ENCODE peak calls at places on chromosome 18, in eight cellular contexts. Y is GM23248, B is T-helper 17 cell, M is cardiac muscle cell, F is putamen, W is GM13976, C is fibroblast of the aortic adventitia, O is right atrium auricular region. A is an unnamed sample.

GRCh38 chr18:12422936-12423335 is 15.2 kb downstream of the PRELID3A start:
- DNase-seq in Y (no peak), B (no peak), M (no peak), F (no peak), W (no peak), C (no peak), O (no peak), A (peak; percentile 66)

GRCh38 chr18:59005266-59005665 is 134.4 kb upstream of the SEC11C start:
- DNase-seq in Y (peak; percentile 69), B (no peak), M (peak; percentile 92), F (no peak), W (no peak), C (peak; percentile 82), O (peak; percentile 76), A (no peak)

GRCh38 chr18:22228930-22229329 is 59.5 kb downstream of the GATA6 start:
- DNase-seq in Y (peak; percentile 86), B (no peak), M (no peak), F (no peak), W (no peak), C (no peak), O (no peak), A (no peak)

GRCh38 chr18:79718878-79719477 is 39.4 kb downstream of the CTDP1 start:
- DNase-seq in Y (no peak), B (no peak), M (no peak), F (no peak), W (no peak), C (no peak), O (no peak), A (no peak)

GRCh38 chr18:22300665-22301636 is 116.8 kb downstream of the CTAGE1 start:
- DNase-seq in Y (peak; percentile 33), B (no peak), M (peak; percentile 59), F (no peak), W (no peak), C (peak; percentile 45), O (no peak), A (no peak)

GRCh38 chr18:10739152-10739551 is 213.3 kb downstream of the NAPG start:
- DNase-seq in Y (no peak), B (no peak), M (peak; percentile 49), F (no peak), W (no peak), C (peak; percentile 32), O (no peak), A (no peak)

GRCh38 chr18:26738706-26739105 is 126.8 kb downstream of the AQP4 start:
- DNase-seq in Y (no peak), B (no peak), M (no peak), F (no peak), W (no peak), C (no peak), O (no peak), A (no peak)

GRCh38 chr18:24362757-24363156 is 34.9 kb downstream of the OSBPL1A start:
- DNase-seq in Y (no peak), B (no peak), M (no peak), F (no peak), W (no peak), C (no peak), O (no peak), A (no peak)

GRCh38 chr18:42310956-42311355 is 355.9 kb downstream of the PIK3C3 start:
- DNase-seq in Y (peak; percentile 68), B (no peak), M (peak; percentile 36), F (no peak), W (no peak), C (peak; percentile 75), O (peak; percentile 72), A (no peak)

GRCh38 chr18:30510882-30511281 is 531.7 kb downstream of the DSC3 start:
- DNase-seq in Y (no peak), B (no peak), M (no peak), F (no peak), W (no peak), C (no peak), O (no peak), A (no peak)

GRCh38 chr18:79625195-79625923 is 54.2 kb upstream of the CTDP1 start:
- DNase-seq in Y (no peak), B (no peak), M (no peak), F (peak; percentile 35), W (peak; percentile 82), C (no peak), O (no peak), A (no peak)

GRCh38 chr18:67776929-67777328 is 260.4 kb upstream of the DSEL start:
- DNase-seq in Y (peak; percentile 16), B (no peak), M (peak; percentile 52), F (no peak), W (no peak), C (peak; percentile 36), O (no peak), A (no peak)

GRCh38 chr18:1914489-1914888 is 656.8 kb downstream of the METTL4 start:
- DNase-seq in Y (no peak), B (no peak), M (peak; percentile 28), F (no peak), W (no peak), C (peak; percentile 18), O (no peak), A (peak; percentile 18)

GRCh38 chr18:8673276-8674209 is 31.8 kb upstream of the MTCL1 start:
- DNase-seq in Y (no peak), B (no peak), M (no peak), F (no peak), W (peak; percentile 51), C (no peak), O (no peak), A (peak; percentile 75)

GRCh38 chr18:78939105-78939504 is 40.5 kb upstream of the SALL3 start:
- DNase-seq in Y (no peak), B (no peak), M (no peak), F (no peak), W (no peak), C (no peak), O (no peak), A (no peak)

GRCh38 chr18:41331661-41332060 is 623.4 kb upstream of the PIK3C3 start:
- DNase-seq in Y (no peak), B (no peak), M (no peak), F (no peak), W (no peak), C (no peak), O (no peak), A (no peak)

GRCh38 chr18:23422751-23423418 is 30.2 kb upstream of the RIOK3 start:
- DNase-seq in Y (peak; percentile 83), B (no peak), M (peak; percentile 38), F (no peak), W (peak; percentile 46), C (peak; percentile 23), O (peak; percentile 67), A (no peak)

A was measured in NCI-H345.